ENCODE peak calls at places on chromosomes 3 and 15, in five cellular contexts. One of them, this sample, is unnamed.

GRCh38 chr15:92421980-92422379 is 28.3 kb downstream of the ST8SIA2 start:
- DNase-seq in fibroblast of lung: peak; percentile 52
- DNase-seq in mesenchymal stem cell: peak; percentile 42
- DNase-seq in A549: no peak
- DNase-seq in IMR-90: peak; percentile 14
- DNase-seq in this sample: no peak

GRCh38 chr3:44992555-44993470 is 16.8 kb downstream of the EXOSC7 start:
- DNase-seq in fibroblast of lung: peak; percentile 29
- DNase-seq in mesenchymal stem cell: peak; percentile 47
- DNase-seq in A549: peak; percentile 17
- DNase-seq in IMR-90: no peak
- DNase-seq in this sample: peak; percentile 64

GRCh38 chr15:47711654-47712053 is 5.7 kb upstream of the SEMA6D start:
- DNase-seq in fibroblast of lung: peak; percentile 32
- DNase-seq in mesenchymal stem cell: peak; percentile 26
- DNase-seq in A549: no peak
- DNase-seq in IMR-90: no peak
- DNase-seq in this sample: peak; percentile 50

GRCh38 chr3:63051920-63052319 is 176.7 kb upstream of the CADPS start:
- DNase-seq in fibroblast of lung: no peak
- DNase-seq in mesenchymal stem cell: no peak
- DNase-seq in A549: no peak
- DNase-seq in IMR-90: no peak
- DNase-seq in this sample: peak; percentile 8

GRCh38 chr3:141147657-141148056 is 84.0 kb upstream of the PXYLP1 start:
- DNase-seq in fibroblast of lung: no peak
- DNase-seq in mesenchymal stem cell: no peak
- DNase-seq in A549: no peak
- DNase-seq in IMR-90: no peak
- DNase-seq in this sample: no peak

GRCh38 chr3:170425491-170426239 is 7.0 kb downstream of the CLDN11 start:
- DNase-seq in fibroblast of lung: no peak
- DNase-seq in mesenchymal stem cell: no peak
- DNase-seq in A549: no peak
- DNase-seq in IMR-90: no peak
- DNase-seq in this sample: peak; percentile 87

GRCh38 chr15:92677998-92678397 is 22.4 kb upstream of the FAM174B start:
- DNase-seq in fibroblast of lung: peak; percentile 55
- DNase-seq in mesenchymal stem cell: peak; percentile 68
- DNase-seq in A549: no peak
- DNase-seq in IMR-90: no peak
- DNase-seq in this sample: no peak

GRCh38 chr3:71064976-71065763 is 518.4 kb downstream of the FOXP1 start:
- DNase-seq in fibroblast of lung: peak; percentile 55
- DNase-seq in mesenchymal stem cell: peak; percentile 72
- DNase-seq in A549: peak; percentile 36
- DNase-seq in IMR-90: peak; percentile 41
- DNase-seq in this sample: peak; percentile 86

GRCh38 chr3:129228891-129229585 is 20.4 kb upstream of the COPG1 start:
- DNase-seq in fibroblast of lung: peak; percentile 73
- DNase-seq in mesenchymal stem cell: peak; percentile 86
- DNase-seq in A549: no peak
- DNase-seq in IMR-90: peak; percentile 88
- DNase-seq in this sample: no peak

GRCh38 chr3:55897573-55898224 is 410.6 kb upstream of the WNT5A start:
- DNase-seq in fibroblast of lung: peak; percentile 19
- DNase-seq in mesenchymal stem cell: peak; percentile 57
- DNase-seq in A549: no peak
- DNase-seq in IMR-90: peak; percentile 21
- DNase-seq in this sample: peak; percentile 57

GRCh38 chr3:192186508-192186907 is 540.8 kb downstream of the FGF12 start:
- DNase-seq in fibroblast of lung: no peak
- DNase-seq in mesenchymal stem cell: no peak
- DNase-seq in A549: no peak
- DNase-seq in IMR-90: no peak
- DNase-seq in this sample: no peak

GRCh38 chr15:70212963-70213315 is 115.2 kb upstream of the TLE3 start:
- DNase-seq in fibroblast of lung: no peak
- DNase-seq in mesenchymal stem cell: no peak
- DNase-seq in A549: no peak
- DNase-seq in IMR-90: no peak
- DNase-seq in this sample: no peak

GRCh38 chr3:102036015-102036414 is 186.7 kb downstream of the NFKBIZ start:
- DNase-seq in fibroblast of lung: no peak
- DNase-seq in mesenchymal stem cell: no peak
- DNase-seq in A549: no peak
- DNase-seq in IMR-90: no peak
- DNase-seq in this sample: no peak

GRCh38 chr3:58494107-58494506 is 2.2 kb downstream of the KCTD6 start:
- DNase-seq in fibroblast of lung: no peak
- DNase-seq in mesenchymal stem cell: no peak
- DNase-seq in A549: no peak
- DNase-seq in IMR-90: no peak
- DNase-seq in this sample: no peak

GRCh38 chr3:52633786-52634185 is 51.9 kb downstream of the PBRM1 start:
- DNase-seq in fibroblast of lung: peak; percentile 19
- DNase-seq in mesenchymal stem cell: no peak
- DNase-seq in A549: no peak
- DNase-seq in IMR-90: peak; percentile 56
- DNase-seq in this sample: no peak

GRCh38 chr3:189349772-189350171 is 178.0 kb downstream of the TPRG1 start:
- DNase-seq in fibroblast of lung: no peak
- DNase-seq in mesenchymal stem cell: no peak
- DNase-seq in A549: no peak
- DNase-seq in IMR-90: no peak
- DNase-seq in this sample: no peak

GRCh38 chr3:140508545-140508944 is 169.3 kb upstream of the TRIM42 start:
- DNase-seq in fibroblast of lung: no peak
- DNase-seq in mesenchymal stem cell: no peak
- DNase-seq in A549: no peak
- DNase-seq in IMR-90: no peak
- DNase-seq in this sample: no peak

GRCh38 chr15:79433610-79434009 is 1.5 kb downstream of the MINAR1 start:
- DNase-seq in fibroblast of lung: no peak
- DNase-seq in mesenchymal stem cell: no peak
- DNase-seq in A549: peak; percentile 17
- DNase-seq in IMR-90: no peak
- DNase-seq in this sample: peak; percentile 65

GRCh38 chr3:169964176-169964575 is 2.4 kb upstream of the SEC62 start:
- DNase-seq in fibroblast of lung: no peak
- DNase-seq in mesenchymal stem cell: no peak
- DNase-seq in A549: no peak
- DNase-seq in IMR-90: peak; percentile 56
- DNase-seq in this sample: no peak

GRCh38 chr3:64399205-64399800 is 174.0 kb upstream of the PRICKLE2 start:
- DNase-seq in fibroblast of lung: peak; percentile 77
- DNase-seq in mesenchymal stem cell: peak; percentile 78
- DNase-seq in A549: peak; percentile 35
- DNase-seq in IMR-90: peak; percentile 70
- DNase-seq in this sample: peak; percentile 67

GRCh38 chr3:134798681-134799311 is 3.7 kb downstream of the EPHB1 start:
- DNase-seq in fibroblast of lung: no peak
- DNase-seq in mesenchymal stem cell: no peak
- DNase-seq in A549: no peak
- DNase-seq in IMR-90: no peak
- DNase-seq in this sample: no peak

GRCh38 chr3:36890261-36890660 is 54.6 kb downstream of the TRANK1 start:
- DNase-seq in fibroblast of lung: no peak
- DNase-seq in mesenchymal stem cell: no peak
- DNase-seq in A549: no peak
- DNase-seq in IMR-90: no peak
- DNase-seq in this sample: peak; percentile 28

GRCh38 chr3:176521531-176522175 is 675.6 kb downstream of the TBL1XR1 start:
- DNase-seq in fibroblast of lung: peak; percentile 9
- DNase-seq in mesenchymal stem cell: no peak
- DNase-seq in A549: no peak
- DNase-seq in IMR-90: peak; percentile 48
- DNase-seq in this sample: no peak

GRCh38 chr3:179973024-179973423 is 63.7 kb downstream of the PEX5L start:
- DNase-seq in fibroblast of lung: no peak
- DNase-seq in mesenchymal stem cell: no peak
- DNase-seq in A549: no peak
- DNase-seq in IMR-90: no peak
- DNase-seq in this sample: no peak

GRCh38 chr15:98668566-98669308 is 20.4 kb downstream of the IGF1R start:
- DNase-seq in fibroblast of lung: peak; percentile 62
- DNase-seq in mesenchymal stem cell: peak; percentile 80
- DNase-seq in A549: no peak
- DNase-seq in IMR-90: peak; percentile 80
- DNase-seq in this sample: no peak

GRCh38 chr15:99347609-99348008 is 96.3 kb downstream of the LRRC28 start:
- DNase-seq in fibroblast of lung: no peak
- DNase-seq in mesenchymal stem cell: peak; percentile 26
- DNase-seq in A549: no peak
- DNase-seq in IMR-90: peak; percentile 46
- DNase-seq in this sample: no peak

GRCh38 chr3:21942328-21942727 is 191.3 kb upstream of the ZNF385D start:
- DNase-seq in fibroblast of lung: peak; percentile 86
- DNase-seq in mesenchymal stem cell: peak; percentile 38
- DNase-seq in A549: no peak
- DNase-seq in IMR-90: peak; percentile 87
- DNase-seq in this sample: no peak

GRCh38 chr15:39174332-39174731 is 406.5 kb upstream of the THBS1 start:
- DNase-seq in fibroblast of lung: no peak
- DNase-seq in mesenchymal stem cell: no peak
- DNase-seq in A549: no peak
- DNase-seq in IMR-90: no peak
- DNase-seq in this sample: no peak

GRCh38 chr3:10370429-10370828 is 49.5 kb upstream of the SEC13 start:
- DNase-seq in fibroblast of lung: peak; percentile 91
- DNase-seq in mesenchymal stem cell: peak; percentile 62
- DNase-seq in A549: no peak
- DNase-seq in IMR-90: peak; percentile 87
- DNase-seq in this sample: no peak

GRCh38 chr3:122969585-122970453 is 57.7 kb downstream of the SEMA5B start:
- DNase-seq in fibroblast of lung: peak; percentile 23
- DNase-seq in mesenchymal stem cell: no peak
- DNase-seq in A549: no peak
- DNase-seq in IMR-90: peak; percentile 50
- DNase-seq in this sample: no peak

GRCh38 chr3:69542265-69543079 is 156.6 kb upstream of the FRMD4B start:
- DNase-seq in fibroblast of lung: peak; percentile 17
- DNase-seq in mesenchymal stem cell: peak; percentile 2
- DNase-seq in A549: no peak
- DNase-seq in IMR-90: no peak
- DNase-seq in this sample: peak; percentile 88

GRCh38 chr3:196609343-196609775 is 30.1 kb upstream of the NRROS start:
- DNase-seq in fibroblast of lung: peak; percentile 79
- DNase-seq in mesenchymal stem cell: peak; percentile 77
- DNase-seq in A549: peak; percentile 80
- DNase-seq in IMR-90: peak; percentile 63
- DNase-seq in this sample: peak; percentile 95

GRCh38 chr3:99232696-99233095 is 331.2 kb upstream of the DCBLD2 start:
- DNase-seq in fibroblast of lung: no peak
- DNase-seq in mesenchymal stem cell: no peak
- DNase-seq in A549: no peak
- DNase-seq in IMR-90: peak; percentile 35
- DNase-seq in this sample: no peak

GRCh38 chr15:42190370-42190769 is 17.7 kb downstream of the VPS39 start:
- DNase-seq in fibroblast of lung: no peak
- DNase-seq in mesenchymal stem cell: no peak
- DNase-seq in A549: no peak
- DNase-seq in IMR-90: no peak
- DNase-seq in this sample: no peak

GRCh38 chr3:185715091-185715490 is 109.8 kb downstream of the IGF2BP2 start:
- DNase-seq in fibroblast of lung: no peak
- DNase-seq in mesenchymal stem cell: no peak
- DNase-seq in A549: no peak
- DNase-seq in IMR-90: peak; percentile 56
- DNase-seq in this sample: peak; percentile 70

GRCh38 chr3:31379598-31379997 is 153.1 kb upstream of the STT3B start:
- DNase-seq in fibroblast of lung: peak; percentile 31
- DNase-seq in mesenchymal stem cell: no peak
- DNase-seq in A549: no peak
- DNase-seq in IMR-90: no peak
- DNase-seq in this sample: no peak

GRCh38 chr15:52206446-52206845 is 15.3 kb upstream of the GNB5 start:
- DNase-seq in fibroblast of lung: no peak
- DNase-seq in mesenchymal stem cell: no peak
- DNase-seq in A549: no peak
- DNase-seq in IMR-90: no peak
- DNase-seq in this sample: no peak

GRCh38 chr15:51193526-51193925 is 98.8 kb upstream of the TNFAIP8L3 start:
- DNase-seq in fibroblast of lung: no peak
- DNase-seq in mesenchymal stem cell: no peak
- DNase-seq in A549: no peak
- DNase-seq in IMR-90: no peak
- DNase-seq in this sample: no peak
- H3K27ac ChIP-seq in fibroblast of lung: no peak overlapping the region
- H3K27ac ChIP-seq in mesenchymal stem cell: no peak overlapping the region
- H3K27ac ChIP-seq in A549: no peak overlapping the region
- H3K27ac ChIP-seq in IMR-90: no peak overlapping the region
- H3K27ac ChIP-seq in this sample: no peak overlapping the region

GRCh38 chr15:30953731-30954378 is 37.6 kb downstream of the MTMR10 start:
- DNase-seq in fibroblast of lung: peak; percentile 84
- DNase-seq in mesenchymal stem cell: peak; percentile 89
- DNase-seq in A549: peak; percentile 93
- DNase-seq in IMR-90: peak; percentile 96
- DNase-seq in this sample: no peak
- H3K4me2 ChIP-seq in fibroblast of lung: peak overlapping the region; percentile 65
- H3K4me2 ChIP-seq in mesenchymal stem cell: no peak overlapping the region
- H3K4me2 ChIP-seq in A549: peak overlapping the region; percentile 60
- H3K4me2 ChIP-seq in IMR-90: no peak overlapping the region
- H3K4me2 ChIP-seq in this sample: no peak overlapping the region

GRCh38 chr15:101269479-101270223 is 7.6 kb downstream of the SELENOS start:
- DNase-seq in fibroblast of lung: no peak
- DNase-seq in mesenchymal stem cell: no peak
- DNase-seq in A549: no peak
- DNase-seq in IMR-90: no peak
- DNase-seq in this sample: peak; percentile 31
- H3K27ac ChIP-seq in fibroblast of lung: no peak overlapping the region
- H3K27ac ChIP-seq in mesenchymal stem cell: no peak overlapping the region
- H3K27ac ChIP-seq in A549: no peak overlapping the region
- H3K27ac ChIP-seq in IMR-90: no peak overlapping the region
- H3K27ac ChIP-seq in this sample: no peak overlapping the region

GRCh38 chr3:48847586-48848423 is at the start of gene PRKAR2A:
- DNase-seq in fibroblast of lung: peak; percentile 84
- DNase-seq in mesenchymal stem cell: peak; percentile 90
- DNase-seq in A549: peak; percentile 84
- DNase-seq in IMR-90: peak; percentile 83
- DNase-seq in this sample: peak; percentile 96
- H3K4me2 ChIP-seq in fibroblast of lung: peak within 1 kb of the TSS; percentile 93
- H3K4me2 ChIP-seq in mesenchymal stem cell: peak within 1 kb of the TSS; percentile 71
- H3K4me2 ChIP-seq in A549: peak within 1 kb of the TSS; percentile 91
- H3K4me2 ChIP-seq in IMR-90: peak within 1 kb of the TSS; percentile 92
- H3K4me2 ChIP-seq in this sample: peak within 1 kb of the TSS; percentile 90

GRCh38 chr3:183695569-183696364 is 1.8 kb upstream of the YEATS2 start:
- DNase-seq in fibroblast of lung: no peak
- DNase-seq in mesenchymal stem cell: no peak
- DNase-seq in A549: no peak
- DNase-seq in IMR-90: no peak
- DNase-seq in this sample: no peak
- H3K27ac ChIP-seq in fibroblast of lung: no peak overlapping the region
- H3K27ac ChIP-seq in mesenchymal stem cell: no peak overlapping the region
- H3K27ac ChIP-seq in A549: no peak overlapping the region
- H3K27ac ChIP-seq in IMR-90: no peak overlapping the region
- H3K27ac ChIP-seq in this sample: no peak overlapping the region

This sample was measured in neural progenitor cell.